ENCODE peak calls at places on chromosomes 13 and 19, in four cellular contexts. T is right atrium auricular region, B is GM06990, P is heart right ventricle. H is an unnamed sample. For H3K36me3, the result is how much of the 10 kb centered on the place peaks cover.

GRCh38 chr13:25249001-25249543 is 38.2 kb downstream of the MTMR6 start:
- DNase-seq in P (no peak), B (no peak), T (no peak), H (peak)

GRCh38 chr19:961866-962620 is 22.1 kb upstream of the WDR18 start:
- DNase-seq in T (no peak), P (no peak), B (no peak), H (no peak)

GRCh38 chr13:31361673-31362072 is 161.9 kb downstream of the B3GLCT start:
- DNase-seq in P (no peak), T (no peak), B (no peak), H (no peak)

GRCh38 chr19:5002143-5002542 is 33.2 kb downstream of the KDM4B start:
- DNase-seq in B (no peak), T (no peak), P (no peak), H (peak)

GRCh38 chr19:10145031-10145430 is 25.3 kb upstream of the EIF3G start:
- DNase-seq in P (no peak), T (no peak), B (no peak), H (no peak)

GRCh38 chr19:6744381-6745288 is 5.2 kb downstream of the TRIP10 start:
- DNase-seq in P (peak), T (peak), B (no peak), H (peak)

GRCh38 chr19:23436944-23437343 is 41.7 kb upstream of the ZNF91 start:
- DNase-seq in T (no peak), B (no peak), P (no peak), H (no peak)

GRCh38 chr19:11008111-11008510 is 47.3 kb downstream of the SMARCA4 start:
- DNase-seq in T (no peak), P (no peak), B (no peak), H (no peak)

GRCh38 chr19:42419309-42419708 is 7.9 kb downstream of the LIPE start:
- DNase-seq in P (peak), T (no peak), B (no peak), H (no peak)

GRCh38 chr13:66992183-66992582 is 238.0 kb downstream of the PCDH9 start:
- DNase-seq in T (no peak), B (no peak), P (no peak), H (no peak)

GRCh38 chr13:73335226-73335625 is 276.4 kb downstream of the KLF5 start:
- DNase-seq in T (no peak), B (no peak), P (no peak), H (peak)

DNA sequence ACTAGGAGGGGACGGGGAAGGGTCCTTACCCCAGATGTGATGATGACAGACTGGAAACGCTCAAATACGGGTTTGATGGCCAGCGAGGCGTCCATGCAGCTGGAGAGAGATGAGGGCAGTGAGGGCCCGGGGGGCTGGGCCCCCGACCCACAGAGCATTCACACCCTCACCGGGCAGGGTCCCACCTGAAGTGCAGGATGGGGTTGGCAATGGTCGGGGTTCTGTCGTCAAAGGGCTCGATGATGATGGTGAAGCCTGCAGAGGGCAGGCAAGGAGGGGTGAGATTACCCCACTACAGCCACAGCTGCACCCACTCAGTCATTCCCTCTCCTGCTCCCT is 13.0 kb downstream of the ERCC2 start:
- DNase-seq in T (no peak), P (no peak), B (no peak), H (no peak)
- H3K36me3 ChIP-seq in T (under half), P (under half), B (under half), H (under half)

DNA sequence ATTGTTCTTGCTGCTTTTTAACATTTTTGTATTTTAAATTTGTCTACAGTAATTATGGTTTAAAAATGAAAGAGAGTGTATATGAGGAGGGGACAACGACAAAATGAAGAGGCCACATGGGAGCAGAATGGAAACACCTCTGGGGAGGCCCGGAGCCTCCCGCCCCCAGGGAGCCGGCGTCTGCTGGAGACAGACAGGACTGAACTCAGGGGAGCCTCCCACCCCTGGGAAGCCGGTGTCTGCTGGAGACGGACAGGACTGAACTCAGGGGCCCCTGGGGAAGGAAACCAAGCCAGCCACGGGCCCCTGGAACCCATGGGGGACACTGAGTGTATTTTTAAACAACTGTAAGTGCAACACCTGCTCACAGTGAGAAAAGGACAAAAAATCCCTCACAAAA is 16.7 kb upstream of the SLC39A3 start:
- DNase-seq in B (no peak), P (no peak), T (no peak), H (no peak)
- H3K36me3 ChIP-seq in B (under half), P (half or more), T (half or more), H (under half)

DNA sequence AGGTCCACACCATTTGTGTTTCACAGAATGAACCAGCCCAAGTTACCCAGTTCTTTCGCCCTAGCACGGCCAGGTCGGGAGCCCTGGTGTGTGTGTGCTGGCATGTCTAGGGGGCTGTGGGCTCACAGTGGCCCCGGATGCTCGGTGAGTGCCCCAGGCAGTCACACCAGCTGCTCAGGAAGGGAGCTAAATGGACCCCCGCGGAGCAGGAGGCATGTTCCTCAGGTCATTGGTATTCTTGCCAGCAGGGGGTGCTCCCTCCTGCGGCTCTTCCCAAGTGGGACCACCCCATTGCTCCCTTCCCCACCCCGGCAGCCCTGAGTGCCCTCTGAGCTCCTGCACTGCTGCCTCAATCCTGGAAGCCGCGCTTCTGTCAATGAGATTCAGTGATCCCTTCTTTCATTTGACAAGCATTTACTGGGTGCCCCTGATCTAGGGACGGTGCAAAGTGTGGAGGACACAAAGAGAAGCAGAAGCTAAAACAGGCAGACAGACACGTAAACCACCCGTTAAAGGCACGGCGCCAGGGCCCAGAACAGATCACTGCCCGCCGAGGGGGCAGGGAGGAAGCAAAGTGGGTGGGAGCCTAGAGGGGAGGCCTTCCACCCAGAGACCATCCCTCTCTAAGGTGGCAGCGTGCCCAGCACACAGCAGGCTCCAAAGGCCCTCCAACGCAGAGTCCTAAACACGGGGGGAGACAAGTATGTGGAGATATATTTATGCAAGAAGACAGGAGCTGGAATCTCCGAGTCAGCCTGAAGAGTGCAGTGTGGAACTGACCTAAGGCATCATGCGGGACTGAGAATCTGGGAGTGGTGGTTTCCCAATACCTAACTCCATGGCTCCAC is 5.2 kb upstream of the ADPRHL1 start:
- DNase-seq in P (peak), B (no peak), T (no peak), H (no peak)
- H3K36me3 ChIP-seq in P (under half), B (under half), T (under half), H (under half)

GRCh38 chr19:19343016-19343362 is 22.4 kb downstream of the MAU2 start:
- DNase-seq in P (no peak), T (no peak), B (no peak), H (no peak)

GRCh38 chr19:19345232-19345631 is 24.6 kb downstream of the MAU2 start:
- DNase-seq in T (no peak), B (no peak), P (no peak), H (no peak)

GRCh38 chr19:19343762-19344161 is 23.1 kb downstream of the MAU2 start:
- DNase-seq in B (no peak), T (no peak), P (no peak), H (no peak)

GRCh38 chr19:19341026-19341425 is 20.4 kb downstream of the MAU2 start:
- DNase-seq in B (no peak), P (no peak), T (no peak), H (no peak)

GRCh38 chr19:19342086-19343015 is 21.7 kb downstream of the MAU2 start:
- DNase-seq in P (peak), T (no peak), B (no peak), H (no peak)
- H3K36me3 ChIP-seq in P (half or more), T (half or more), B (half or more), H (half or more)

GRCh38 chr19:48137411-48137810 is 26.8 kb upstream of the PLA2G4C start:
- DNase-seq in P (no peak), T (no peak), B (no peak), H (no peak)
- H3K36me3 ChIP-seq in P (under half), T (under half), B (under half), H (under half)

DNA sequence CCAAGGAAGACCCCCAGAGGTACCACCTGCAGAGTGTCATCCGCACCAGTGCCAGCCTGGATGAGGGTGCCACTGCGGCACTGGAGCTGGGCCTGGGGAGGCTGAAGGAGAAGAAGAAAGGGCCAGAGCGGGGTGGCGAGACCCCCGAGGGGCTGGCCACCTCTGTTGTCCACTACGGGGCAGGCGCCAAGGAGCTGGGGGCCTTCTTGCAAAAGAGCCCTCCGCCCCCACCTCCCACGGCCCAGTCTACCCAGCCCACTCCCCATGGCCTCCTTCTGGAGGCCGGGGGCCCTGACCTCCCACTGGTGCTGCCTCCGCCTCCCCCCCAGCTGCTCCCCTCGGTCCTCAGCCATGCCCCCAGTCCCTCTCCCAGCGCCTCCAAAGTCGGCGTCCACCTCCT is 5.4 kb downstream of the PRR12 start:
- DNase-seq in B (no peak), T (no peak), P (no peak), H (no peak)
- H3K36me3 ChIP-seq in B (under half), T (half or more), P (under half), H (under half)

GRCh38 chr19:55486971-55487883 is 1.0 kb upstream of the SSC5D start:
- DNase-seq in P (peak), B (no peak), T (peak), H (peak)
- H3K36me3 ChIP-seq in P (under half), B (under half), T (under half), H (under half)

GRCh38 chr19:2271516-2272103 is 10.4 kb downstream of the PEAK3 start:
- DNase-seq in T (peak), P (no peak), B (no peak), H (no peak)
- H3K36me3 ChIP-seq in T (under half), P (under half), B (under half), H (under half)

H was measured in BJ.